ENCODE peak calls at places on chromosomes 7 and 10, in four cellular contexts. One of them, this sample, is unnamed.

GRCh38 chr10:62584216-62584615 is 210.0 kb downstream of the ZNF365 start:
- DNase-seq in left lung: no peak
- DNase-seq in Panc1: no peak
- DNase-seq in keratinocyte: no peak
- DNase-seq in this sample: no peak

GRCh38 chr7:362416-363096 is 72.6 kb downstream of the FOXL3 start:
- DNase-seq in left lung: no peak
- DNase-seq in Panc1: no peak
- DNase-seq in keratinocyte: no peak
- DNase-seq in this sample: no peak

GRCh38 chr10:2019803-2020202 is 282.5 kb upstream of the ADARB2 start:
- DNase-seq in left lung: no peak
- DNase-seq in Panc1: no peak
- DNase-seq in keratinocyte: no peak
- DNase-seq in this sample: no peak

GRCh38 chr7:43260980-43261878 is 148.8 kb downstream of the HECW1 start:
- DNase-seq in left lung: peak
- DNase-seq in Panc1: peak
- DNase-seq in keratinocyte: peak
- DNase-seq in this sample: peak

GRCh38 chr7:42736931-42737330 is 174.9 kb downstream of the C7orf25 start:
- DNase-seq in left lung: no peak
- DNase-seq in Panc1: no peak
- DNase-seq in keratinocyte: no peak
- DNase-seq in this sample: no peak

GRCh38 chr7:155656891-155657290 is 12.4 kb downstream of the RBM33 start:
- DNase-seq in left lung: no peak
- DNase-seq in Panc1: no peak
- DNase-seq in keratinocyte: no peak
- DNase-seq in this sample: no peak

GRCh38 chr7:93736970-93737369 is 153.6 kb downstream of the TFPI2 start:
- DNase-seq in left lung: no peak
- DNase-seq in Panc1: no peak
- DNase-seq in keratinocyte: no peak
- DNase-seq in this sample: no peak

GRCh38 chr7:135508853-135509588 is 881 bp downstream of the CNOT4 start:
- DNase-seq in left lung: no peak
- DNase-seq in Panc1: no peak
- DNase-seq in keratinocyte: no peak
- DNase-seq in this sample: no peak

GRCh38 chr7:13489386-13489785 is 500.1 kb downstream of the ETV1 start:
- DNase-seq in left lung: no peak
- DNase-seq in Panc1: no peak
- DNase-seq in keratinocyte: no peak
- DNase-seq in this sample: no peak

GRCh38 chr7:101077303-101078086 is 7.8 kb upstream of the TRIM56 start:
- DNase-seq in left lung: peak
- DNase-seq in Panc1: no peak
- DNase-seq in keratinocyte: peak
- DNase-seq in this sample: peak

GRCh38 chr7:105990141-105990540 is 27.1 kb downstream of the CDHR3 start:
- DNase-seq in left lung: no peak
- DNase-seq in Panc1: no peak
- DNase-seq in keratinocyte: no peak
- DNase-seq in this sample: no peak

GRCh38 chr7:69105092-69105491 is 493.2 kb upstream of the AUTS2 start:
- DNase-seq in left lung: no peak
- DNase-seq in Panc1: no peak
- DNase-seq in keratinocyte: peak
- DNase-seq in this sample: no peak

GRCh38 chr10:130194194-130194990 is 58.2 kb downstream of the GLRX3 start:
- DNase-seq in left lung: no peak
- DNase-seq in Panc1: no peak
- DNase-seq in keratinocyte: no peak
- DNase-seq in this sample: no peak

GRCh38 chr7:45874408-45875131 is 1.7 kb upstream of the CCDC201 start:
- DNase-seq in left lung: no peak
- DNase-seq in Panc1: no peak
- DNase-seq in keratinocyte: peak
- DNase-seq in this sample: no peak

GRCh38 chr10:120486671-120487205 is 29.7 kb downstream of the PLPP4 start:
- DNase-seq in left lung: no peak
- DNase-seq in Panc1: no peak
- DNase-seq in keratinocyte: no peak
- DNase-seq in this sample: no peak

GRCh38 chr10:71553371-71553900 is 156.7 kb downstream of the CDH23 start:
- DNase-seq in left lung: no peak
- DNase-seq in Panc1: no peak
- DNase-seq in keratinocyte: no peak
- DNase-seq in this sample: no peak

GRCh38 chr10:119418401-119418800 is 124.1 kb downstream of the RGS10 start:
- DNase-seq in left lung: no peak
- DNase-seq in Panc1: no peak
- DNase-seq in keratinocyte: no peak
- DNase-seq in this sample: no peak
- TF ChIP-seq CTCF in left lung: no peak
- TF ChIP-seq CTCF in Panc1: no peak
- TF ChIP-seq CTCF in keratinocyte: no peak
- TF ChIP-seq CTCF in this sample: no peak

GRCh38 chr10:95847007-95847406 is 60.8 kb upstream of the CC2D2B start:
- DNase-seq in left lung: no peak
- DNase-seq in Panc1: no peak
- DNase-seq in keratinocyte: no peak
- DNase-seq in this sample: no peak
- TF ChIP-seq CTCF in left lung: no peak
- TF ChIP-seq CTCF in Panc1: no peak
- TF ChIP-seq CTCF in keratinocyte: no peak
- TF ChIP-seq CTCF in this sample: no peak

GRCh38 chr10:122162566-122163181 is 108.4 kb upstream of the BTBD16 start:
- DNase-seq in left lung: no peak
- DNase-seq in Panc1: no peak
- DNase-seq in keratinocyte: no peak
- DNase-seq in this sample: no peak
- TF ChIP-seq CTCF in left lung: no peak
- TF ChIP-seq CTCF in Panc1: no peak
- TF ChIP-seq CTCF in keratinocyte: no peak
- TF ChIP-seq CTCF in this sample: no peak

GRCh38 chr7:4681218-4681851 is 760 bp upstream of the FOXK1 start:
- DNase-seq in left lung: no peak
- DNase-seq in Panc1: no peak
- DNase-seq in keratinocyte: no peak
- DNase-seq in this sample: no peak

GRCh38 chr7:4683884-4684565 is 1.9 kb downstream of the FOXK1 start:
- DNase-seq in left lung: peak
- DNase-seq in Panc1: peak
- DNase-seq in keratinocyte: peak
- DNase-seq in this sample: peak

GRCh38 chr7:4683043-4683883 is 1.2 kb downstream of the FOXK1 start:
- DNase-seq in left lung: peak
- DNase-seq in Panc1: no peak
- DNase-seq in keratinocyte: no peak
- DNase-seq in this sample: peak

GRCh38 chr7:4682621-4683042 is 537 bp downstream of the FOXK1 start:
- DNase-seq in left lung: peak
- DNase-seq in Panc1: no peak
- DNase-seq in keratinocyte: no peak
- DNase-seq in this sample: peak

GRCh38 chr7:4681922-4682620 is at the start of gene FOXK1:
- DNase-seq in left lung: peak
- DNase-seq in Panc1: no peak
- DNase-seq in keratinocyte: no peak
- DNase-seq in this sample: peak
- TF ChIP-seq CTCF in left lung: no peak
- TF ChIP-seq CTCF in Panc1: no peak
- TF ChIP-seq CTCF in keratinocyte: peak
- TF ChIP-seq CTCF in this sample: no peak

This sample was measured in GM06990.